ENCODE peak calls at places on chromosomes 11 and 22, in four cellular contexts. One of them, this sample, is unnamed.

GRCh38 chr11:78615724-78616123 is 41.1 kb upstream of the NARS2 start:
- DNase-seq in GM12891: no peak
- DNase-seq in K562: no peak
- DNase-seq in GM12878: no peak
- DNase-seq in this sample: no peak

GRCh38 chr11:128908391-128909246 is 17.5 kb downstream of the KCNJ5 start:
- DNase-seq in GM12891: no peak
- DNase-seq in K562: no peak
- DNase-seq in GM12878: no peak
- DNase-seq in this sample: peak; percentile 35

GRCh38 chr11:12130180-12130980 is 20.0 kb downstream of the MICAL2 start:
- DNase-seq in K562: no peak
- DNase-seq in GM12891: no peak
- DNase-seq in GM12878: no peak
- DNase-seq in this sample: no peak

GRCh38 chr22:27724181-27724580 is 77.4 kb downstream of the MN1 start:
- DNase-seq in GM12891: no peak
- DNase-seq in GM12878: no peak
- DNase-seq in K562: no peak
- DNase-seq in this sample: no peak

GRCh38 chr11:35649984-35650383 is 12.6 kb upstream of the TRIM44 start:
- DNase-seq in GM12891: no peak
- DNase-seq in K562: no peak
- DNase-seq in GM12878: no peak
- DNase-seq in this sample: no peak

GRCh38 chr11:10858505-10859360 is 880 bp upstream of the ZBED5 start:
- DNase-seq in GM12878: peak; percentile 11
- DNase-seq in K562: peak; percentile 68
- DNase-seq in GM12891: no peak
- DNase-seq in this sample: no peak

GRCh38 chr11:118740892-118741291 is 50.1 kb downstream of the DDX6 start:
- DNase-seq in GM12891: no peak
- DNase-seq in GM12878: no peak
- DNase-seq in K562: no peak
- DNase-seq in this sample: no peak

GRCh38 chr22:27088026-27088425 is 430.6 kb downstream of the MIAT start:
- DNase-seq in K562: no peak
- DNase-seq in GM12891: no peak
- DNase-seq in GM12878: no peak
- DNase-seq in this sample: no peak

GRCh38 chr11:111910637-111911562 is 670 bp downstream of the CRYAB start:
- DNase-seq in K562: peak; percentile 89
- DNase-seq in GM12878: no peak
- DNase-seq in GM12891: no peak
- DNase-seq in this sample: no peak

GRCh38 chr11:9605742-9606141 is 32.3 kb downstream of the WEE1 start:
- DNase-seq in GM12878: no peak
- DNase-seq in K562: no peak
- DNase-seq in GM12891: no peak
- DNase-seq in this sample: no peak

GRCh38 chr22:37077802-37078448 is 26.4 kb downstream of the KCTD17 start:
- DNase-seq in K562: peak; percentile 61
- DNase-seq in GM12891: peak; percentile 92
- DNase-seq in GM12878: no peak
- DNase-seq in this sample: peak; percentile 49

GRCh38 chr11:96293583-96293982 is 49.4 kb downstream of the MAML2 start:
- DNase-seq in K562: no peak
- DNase-seq in GM12878: peak; percentile 69
- DNase-seq in GM12891: peak; percentile 14
- DNase-seq in this sample: no peak

GRCh38 chr11:47765086-47765485 is 2.1 kb downstream of the FNBP4 start:
- DNase-seq in K562: no peak
- DNase-seq in GM12878: no peak
- DNase-seq in GM12891: no peak
- DNase-seq in this sample: no peak

GRCh38 chr11:17864478-17864941 is 129.9 kb downstream of the KCNC1 start:
- DNase-seq in GM12878: no peak
- DNase-seq in GM12891: no peak
- DNase-seq in K562: peak; percentile 34
- DNase-seq in this sample: no peak

GRCh38 chr11:28009383-28009782 is 98.6 kb downstream of the KIF18A start:
- DNase-seq in GM12891: no peak
- DNase-seq in K562: no peak
- DNase-seq in GM12878: no peak
- DNase-seq in this sample: no peak

GRCh38 chr11:124113890-124114289 is 1.4 kb upstream of the VWA5A start:
- DNase-seq in K562: no peak
- DNase-seq in GM12891: no peak
- DNase-seq in GM12878: no peak
- DNase-seq in this sample: no peak
- TF ChIP-seq SPI1 in K562: no peak
- TF ChIP-seq SPI1 in GM12891: no peak
- TF ChIP-seq SPI1 in GM12878: no peak
- TF ChIP-seq SPI1 in this sample: no peak

GRCh38 chr11:63663809-63664208 is 7.4 kb downstream of the ATL3 start:
- DNase-seq in GM12878: no peak
- DNase-seq in K562: no peak
- DNase-seq in GM12891: no peak
- DNase-seq in this sample: no peak
- TF ChIP-seq POLR2AphosphoS5 in GM12878: no peak
- TF ChIP-seq POLR2AphosphoS5 in K562: no peak
- TF ChIP-seq POLR2AphosphoS5 in GM12891: no peak
- TF ChIP-seq POLR2AphosphoS5 in this sample: no peak

GRCh38 chr11:132099692-132100091 is 729.3 kb downstream of the NTM start:
- DNase-seq in GM12878: no peak
- DNase-seq in K562: peak; percentile 1
- DNase-seq in GM12891: peak; percentile 17
- DNase-seq in this sample: peak; percentile 17

GRCh38 chr11:132103006-132103405 is 732.6 kb downstream of the NTM start:
- DNase-seq in GM12891: no peak
- DNase-seq in K562: no peak
- DNase-seq in GM12878: no peak
- DNase-seq in this sample: no peak

GRCh38 chr11:132106336-132106982 is 736.0 kb downstream of the NTM start:
- DNase-seq in GM12891: no peak
- DNase-seq in K562: no peak
- DNase-seq in GM12878: no peak
- DNase-seq in this sample: no peak

GRCh38 chr11:132100583-132100982 is 730.2 kb downstream of the NTM start:
- DNase-seq in GM12891: no peak
- DNase-seq in K562: no peak
- DNase-seq in GM12878: no peak
- DNase-seq in this sample: no peak

DNA sequence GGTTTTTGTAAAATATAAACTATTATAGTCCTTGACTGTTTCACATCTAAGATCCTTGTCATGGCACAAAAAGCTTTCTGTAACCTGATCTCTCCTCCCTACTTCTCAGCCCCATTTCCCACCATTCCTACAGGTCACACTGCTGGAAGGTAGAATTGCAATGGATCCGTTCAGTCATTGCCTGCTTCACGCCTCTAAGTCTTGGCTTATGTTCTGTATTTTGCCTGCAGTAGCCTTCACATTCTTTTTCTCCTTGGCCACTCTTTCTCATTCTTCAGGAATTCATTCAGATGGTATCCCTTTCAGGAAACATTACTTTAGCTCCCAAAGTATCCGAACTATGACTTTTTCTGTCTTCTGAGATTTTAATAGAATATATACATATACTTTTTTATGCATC is 731.4 kb downstream of the NTM start:
- DNase-seq in K562: no peak
- DNase-seq in GM12891: no peak
- DNase-seq in GM12878: no peak
- DNase-seq in this sample: no peak
- TF ChIP-seq SPI1 in K562: no peak
- TF ChIP-seq SPI1 in GM12891: no peak
- TF ChIP-seq SPI1 in GM12878: no peak
- TF ChIP-seq SPI1 in this sample: no peak

GRCh38 chr11:126433244-126433846 is 77.9 kb downstream of the ST3GAL4 start:
- DNase-seq in K562: peak; percentile 10
- DNase-seq in GM12878: no peak
- DNase-seq in GM12891: no peak
- DNase-seq in this sample: no peak

GRCh38 chr11:126436209-126436608 is 80.7 kb downstream of the ST3GAL4 start:
- DNase-seq in GM12891: no peak
- DNase-seq in GM12878: no peak
- DNase-seq in K562: no peak
- DNase-seq in this sample: no peak

GRCh38 chr11:126432525-126432924 is 77.0 kb downstream of the ST3GAL4 start:
- DNase-seq in GM12878: no peak
- DNase-seq in K562: no peak
- DNase-seq in GM12891: no peak
- DNase-seq in this sample: no peak

GRCh38 chr11:126433989-126434949 is 78.8 kb downstream of the ST3GAL4 start:
- DNase-seq in K562: no peak
- DNase-seq in GM12878: no peak
- DNase-seq in GM12891: no peak
- DNase-seq in this sample: no peak

GRCh38 chr11:126434950-126435335 is 79.5 kb downstream of the ST3GAL4 start:
- DNase-seq in GM12878: no peak
- DNase-seq in K562: peak; percentile 41
- DNase-seq in GM12891: no peak
- DNase-seq in this sample: no peak
- TF ChIP-seq POLR2AphosphoS5 in GM12878: no peak
- TF ChIP-seq POLR2AphosphoS5 in K562: no peak
- TF ChIP-seq POLR2AphosphoS5 in GM12891: no peak
- TF ChIP-seq POLR2AphosphoS5 in this sample: no peak

GRCh38 chr11:115942043-115942442 is 437.8 kb upstream of the CADM1 start:
- DNase-seq in GM12878: no peak
- DNase-seq in GM12891: no peak
- DNase-seq in K562: no peak
- DNase-seq in this sample: no peak

GRCh38 chr11:115941044-115941443 is 436.8 kb upstream of the CADM1 start:
- DNase-seq in K562: no peak
- DNase-seq in GM12878: no peak
- DNase-seq in GM12891: no peak
- DNase-seq in this sample: no peak

GRCh38 chr11:115939104-115939503 is 434.9 kb upstream of the CADM1 start:
- DNase-seq in GM12891: no peak
- DNase-seq in K562: no peak
- DNase-seq in GM12878: no peak
- DNase-seq in this sample: no peak

GRCh38 chr11:115939726-115940421 is 435.7 kb upstream of the CADM1 start:
- DNase-seq in GM12891: no peak
- DNase-seq in GM12878: no peak
- DNase-seq in K562: no peak
- DNase-seq in this sample: no peak

DNA sequence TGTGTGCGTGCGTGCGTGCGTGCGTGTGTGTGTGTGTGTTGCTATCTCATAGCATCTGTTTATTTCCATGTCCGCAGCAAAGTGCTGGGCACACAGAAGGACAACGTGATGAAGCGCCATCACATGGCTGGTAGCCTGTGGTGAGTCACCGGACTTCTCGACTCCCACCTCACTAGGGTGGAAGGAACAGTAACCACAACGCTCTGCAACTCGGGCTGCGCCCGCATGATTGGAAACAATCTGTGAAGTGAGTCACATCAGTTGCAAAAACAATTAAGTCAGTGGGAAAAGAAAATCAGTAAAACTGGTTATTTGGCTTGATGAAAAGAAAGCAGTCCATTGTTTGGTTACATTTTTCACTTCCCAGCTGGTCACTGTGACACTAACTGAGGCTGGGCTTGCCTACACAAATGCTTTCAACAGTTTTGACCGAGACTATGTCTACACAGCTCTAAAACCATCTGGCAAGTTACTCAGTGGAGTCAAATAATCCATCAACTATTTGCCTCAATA is 437.3 kb upstream of the CADM1 start:
- DNase-seq in GM12878: no peak
- DNase-seq in GM12891: no peak
- DNase-seq in K562: peak; percentile 41
- DNase-seq in this sample: no peak
- TF ChIP-seq SPI1 in GM12878: no peak
- TF ChIP-seq SPI1 in GM12891: no peak
- TF ChIP-seq SPI1 in K562: no peak
- TF ChIP-seq SPI1 in this sample: no peak

GRCh38 chr11:86671386-86672006 is 920 bp downstream of the ME3 start:
- DNase-seq in K562: no peak
- DNase-seq in GM12891: no peak
- DNase-seq in GM12878: no peak
- DNase-seq in this sample: no peak
- TF ChIP-seq POLR2AphosphoS5 in K562: no peak
- TF ChIP-seq POLR2AphosphoS5 in GM12891: no peak
- TF ChIP-seq POLR2AphosphoS5 in GM12878: no peak
- TF ChIP-seq POLR2AphosphoS5 in this sample: no peak

DNA sequence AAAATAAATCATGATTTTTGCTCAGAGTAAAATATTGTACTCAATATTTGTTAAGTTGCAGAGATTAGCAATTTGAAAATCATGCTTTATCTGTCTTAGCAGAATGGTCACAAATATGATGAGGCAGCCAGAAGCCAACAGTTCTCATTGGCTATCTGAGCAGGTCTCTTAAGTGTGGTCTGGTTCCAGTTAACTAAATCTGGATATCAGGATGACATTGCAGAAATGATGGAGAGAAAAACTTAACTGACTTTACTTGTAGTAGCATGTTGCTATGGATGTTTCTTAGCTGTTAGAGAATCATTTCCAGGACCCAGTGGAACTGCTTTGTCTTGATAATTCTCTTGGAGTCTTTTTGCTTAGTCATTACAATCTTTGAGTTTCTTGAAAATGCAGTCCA is 1070.3 kb downstream of the JRKL start:
- DNase-seq in GM12878: no peak
- DNase-seq in GM12891: no peak
- DNase-seq in K562: no peak
- DNase-seq in this sample: no peak
- TF ChIP-seq SPI1 in GM12878: no peak
- TF ChIP-seq SPI1 in GM12891: no peak
- TF ChIP-seq SPI1 in K562: no peak
- TF ChIP-seq SPI1 in this sample: no peak

This sample was measured in HL-60.